ENCODE peak calls at places on chromosomes 12 and 14, in nine cellular contexts. G is IMR-90, F is ovary, P is erythroblast, A is esophagus squamous epithelium, E is transverse colon, X is right lobe of liver, D is K562, B is HCT116. H is an unnamed sample.

GRCh38 chr14:54444003-54444402 is 2.8 kb upstream of the CNIH1 start:
- DNase-seq in G (no peak), F (no peak), P (no peak), A (no peak), E (no peak), X (no peak), D (no peak), B (no peak), H (no peak)

GRCh38 chr14:63421226-63421625 is 102.5 kb upstream of the GPHB5 start:
- DNase-seq in G (no peak), F (no peak), P (no peak), A (no peak), E (no peak), X (no peak), D (no peak), B (no peak), H (no peak)

GRCh38 chr12:121025442-121026226 is 9.3 kb upstream of the C12orf43 start:
- DNase-seq in G (no peak), F (no peak), P (no peak), A (no peak), E (peak), X (peak), D (no peak), B (no peak), H (peak)

GRCh38 chr14:68808696-68809095 is 15.8 kb upstream of the ZFP36L1 start:
- DNase-seq in G (no peak), F (peak), P (no peak), A (no peak), E (no peak), X (no peak), D (no peak), B (no peak), H (no peak)

GRCh38 chr12:4108803-4109345 is 164.7 kb upstream of the CCND2 start:
- DNase-seq in G (no peak), F (no peak), P (no peak), A (no peak), E (no peak), X (no peak), D (no peak), B (no peak), H (no peak)

GRCh38 chr12:56252649-56253048 is 5.5 kb downstream of the ANKRD52 start:
- DNase-seq in G (no peak), F (no peak), P (no peak), A (no peak), E (no peak), X (peak), D (no peak), B (no peak), H (no peak)

GRCh38 chr12:40829738-40830144 is 137.5 kb downstream of the CNTN1 start:
- DNase-seq in G (no peak), F (no peak), P (no peak), A (no peak), E (no peak), X (no peak), D (no peak), B (peak), H (no peak)

GRCh38 chr14:106820119-106820518 is 1293.7 kb downstream of the TMEM121 start:
- DNase-seq in G (no peak), F (no peak), P (no peak), A (no peak), E (no peak), X (no peak), D (no peak), B (no peak), H (no peak)

GRCh38 chr14:34933301-34933700 is 49.5 kb upstream of the SRP54 start:
- DNase-seq in G (no peak), F (no peak), P (no peak), A (no peak), E (no peak), X (no peak), D (no peak), B (no peak), H (no peak)

GRCh38 chr12:99658950-99659349 is 11.4 kb downstream of the GARIN6 start:
- DNase-seq in G (no peak), F (no peak), P (peak), A (no peak), E (no peak), X (no peak), D (no peak), B (peak), H (no peak)

GRCh38 chr12:124555168-124555928 is 12.1 kb downstream of the NCOR2 start:
- DNase-seq in G (no peak), F (no peak), P (no peak), A (no peak), E (no peak), X (no peak), D (no peak), B (no peak), H (no peak)

GRCh38 chr14:56333361-56334279 is 215.4 kb downstream of the PELI2 start:
- DNase-seq in G (peak), F (no peak), P (no peak), A (no peak), E (no peak), X (no peak), D (no peak), B (no peak), H (no peak)

GRCh38 chr14:34930591-34931069 is 52.2 kb upstream of the SRP54 start:
- DNase-seq in G (no peak), F (no peak), P (no peak), A (no peak), E (no peak), X (no peak), D (no peak), B (no peak), H (no peak)

GRCh38 chr14:94462763-94463572 is 10.4 kb upstream of the SERPINA11 start:
- DNase-seq in G (no peak), F (no peak), P (no peak), A (no peak), E (no peak), X (peak), D (no peak), B (no peak), H (no peak)

GRCh38 chr12:53726342-53726741 is 910 bp downstream of the CALCOCO1 start:
- DNase-seq in G (no peak), F (no peak), P (peak), A (no peak), E (no peak), X (no peak), D (peak), B (no peak), H (no peak)

GRCh38 chr14:24059841-24060388 is 8.1 kb downstream of the CARMIL3 start:
- DNase-seq in G (no peak), F (no peak), P (no peak), A (no peak), E (no peak), X (no peak), D (no peak), B (no peak), H (no peak)

GRCh38 chr12:69024413-69024812 is 91.4 kb upstream of the CPM start:
- DNase-seq in G (no peak), F (no peak), P (no peak), A (no peak), E (peak), X (peak), D (no peak), B (peak), H (peak)

GRCh38 chr12:111390894-111391293 is 14.8 kb upstream of the SH2B3 start:
- DNase-seq in G (no peak), F (no peak), P (no peak), A (no peak), E (no peak), X (no peak), D (no peak), B (no peak), H (no peak)

GRCh38 chr12:64631197-64631596 is 20.9 kb downstream of the RASSF3 start:
- DNase-seq in G (no peak), F (no peak), P (no peak), A (no peak), E (no peak), X (no peak), D (no peak), B (no peak), H (no peak)

GRCh38 chr12:125314051-125314882 is 249.0 kb downstream of the AACS start:
- DNase-seq in G (no peak), F (no peak), P (no peak), A (no peak), E (no peak), X (no peak), D (no peak), B (no peak), H (no peak)

GRCh38 chr14:102964152-102964730 is 41.8 kb downstream of the AMN start:
- DNase-seq in G (no peak), F (no peak), P (no peak), A (no peak), E (no peak), X (no peak), D (no peak), B (no peak), H (no peak)

GRCh38 chr12:117111386-117112267 is 12.4 kb upstream of the TESC start:
- DNase-seq in G (no peak), F (no peak), P (peak), A (no peak), E (no peak), X (no peak), D (peak), B (no peak), H (no peak)

GRCh38 chr12:57628280-57629191 is 4.5 kb downstream of the B4GALNT1 start:
- DNase-seq in G (no peak), F (no peak), P (no peak), A (no peak), E (no peak), X (no peak), D (no peak), B (no peak), H (no peak)

GRCh38 chr14:91753501-91754128 is 21.7 kb upstream of the CATSPERB start:
- DNase-seq in G (no peak), F (no peak), P (no peak), A (no peak), E (no peak), X (no peak), D (no peak), B (no peak), H (no peak)

GRCh38 chr12:27176765-27177164 is 67.3 kb upstream of the STK38L start:
- DNase-seq in G (peak), F (no peak), P (no peak), A (no peak), E (no peak), X (no peak), D (no peak), B (no peak), H (no peak)

GRCh38 chr12:131363841-131364425 is 347.0 kb upstream of the SFSWAP start:
- DNase-seq in G (no peak), F (no peak), P (no peak), A (no peak), E (no peak), X (no peak), D (peak), B (no peak), H (no peak)

GRCh38 chr14:83548061-83548839 is 1981.7 kb upstream of the FLRT2 start:
- DNase-seq in G (peak), F (no peak), P (no peak), A (no peak), E (no peak), X (no peak), D (no peak), B (no peak), H (no peak)

GRCh38 chr12:21774358-21775129 is at the start of gene KCNJ8:
- DNase-seq in G (peak), F (peak), P (no peak), A (no peak), E (peak), X (peak), D (peak), B (no peak), H (peak)

GRCh38 chr12:123064885-123065619 is 84.6 kb downstream of the ARL6IP4 start:
- DNase-seq in G (no peak), F (no peak), P (no peak), A (no peak), E (no peak), X (no peak), D (no peak), B (no peak), H (no peak)

GRCh38 chr12:93317227-93317626 is 60.5 kb upstream of the NUDT4 start:
- DNase-seq in G (no peak), F (no peak), P (peak), A (no peak), E (peak), X (no peak), D (no peak), B (no peak), H (no peak)

GRCh38 chr12:30197392-30198047 is 413.8 kb upstream of the TMTC1 start:
- DNase-seq in G (peak), F (no peak), P (no peak), A (no peak), E (no peak), X (no peak), D (no peak), B (no peak), H (no peak)

GRCh38 chr12:109093022-109093918 is at the start of gene ALKBH2:
- DNase-seq in G (peak), F (peak), P (peak), A (peak), E (peak), X (peak), D (peak), B (peak), H (peak)
- TF ChIP-seq POLR2A in G (peak), F (peak), P (peak), A (no peak), E (peak), X (peak), D (peak), B (peak), H (no peak)

GRCh38 chr14:99752486-99753121 is 40.6 kb upstream of the EML1 start:
- DNase-seq in G (peak), F (no peak), P (no peak), A (no peak), E (no peak), X (peak), D (no peak), B (no peak), H (no peak)
- TF ChIP-seq POLR2A in G (no peak), F (no peak), P (no peak), A (no peak), E (no peak), X (no peak), D (no peak), B (no peak), H (no peak)

DNA sequence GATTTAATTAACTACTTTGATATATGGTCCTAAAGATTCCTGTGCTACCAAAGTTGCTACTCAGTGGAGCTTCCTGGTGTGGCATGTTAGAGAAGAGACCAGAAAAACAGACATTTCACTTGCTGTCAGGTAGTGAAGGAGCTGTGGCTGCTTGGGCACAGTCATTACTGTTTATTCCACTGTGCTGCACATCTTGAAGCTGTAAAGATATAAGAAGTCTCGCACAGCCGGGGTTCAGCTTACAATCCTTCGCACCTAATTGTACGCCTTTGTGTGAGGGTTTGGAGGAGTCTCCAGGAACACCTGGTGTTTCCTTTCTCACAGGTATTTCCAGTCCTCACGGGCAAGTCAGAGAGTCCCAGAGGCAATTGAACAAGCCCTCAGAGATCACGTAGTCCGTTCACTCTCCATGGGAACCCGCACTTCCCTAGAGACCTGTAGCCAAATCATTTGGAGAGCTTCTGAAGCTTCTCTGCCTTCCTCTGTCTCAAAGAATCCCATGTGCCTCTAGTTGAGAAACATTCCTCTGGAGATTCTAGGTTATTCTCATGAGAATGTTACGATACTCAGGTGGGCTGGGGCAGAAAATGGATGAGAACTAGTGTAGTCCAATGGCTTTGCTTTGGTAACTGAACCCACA is 4.1 kb downstream of the EVL start:
- DNase-seq in G (no peak), F (no peak), P (peak), A (no peak), E (no peak), X (no peak), D (no peak), B (no peak), H (no peak)
- TF ChIP-seq POLR2A in G (no peak), F (no peak), P (no peak), A (no peak), E (no peak), X (no peak), D (no peak), B (no peak), H (no peak)

GRCh38 chr14:77641534-77642341 is 25.3 kb upstream of the SPTLC2 start:
- DNase-seq in G (peak), F (peak), P (peak), A (no peak), E (peak), X (peak), D (no peak), B (no peak), H (peak)
- TF ChIP-seq POLR2A in G (no peak), F (no peak), P (peak), A (no peak), E (peak), X (no peak), D (no peak), B (no peak), H (no peak)

GRCh38 chr14:58297762-58298476 is 436 bp upstream of the ARID4A start:
- DNase-seq in G (peak), F (peak), P (peak), A (peak), E (peak), X (peak), D (peak), B (peak), H (peak)
- TF ChIP-seq POLR2A in G (peak), F (peak), P (peak), A (peak), E (peak), X (peak), D (peak), B (peak), H (peak)

GRCh38 chr14:21267431-21267845 is 1.8 kb downstream of the HNRNPC start:
- DNase-seq in G (no peak), F (no peak), P (peak), A (no peak), E (no peak), X (no peak), D (no peak), B (no peak), H (no peak)

GRCh38 chr14:21268612-21269251 is 510 bp downstream of the HNRNPC start:
- DNase-seq in G (peak), F (peak), P (peak), A (no peak), E (peak), X (no peak), D (peak), B (peak), H (peak)

GRCh38 chr14:21264025-21264801 is 5.0 kb downstream of the HNRNPC start:
- DNase-seq in G (peak), F (no peak), P (peak), A (no peak), E (no peak), X (no peak), D (no peak), B (no peak), H (no peak)

GRCh38 chr14:21269252-21270046 is at the start of gene HNRNPC:
- DNase-seq in G (peak), F (peak), P (peak), A (peak), E (peak), X (peak), D (peak), B (peak), H (peak)

GRCh38 chr14:21267886-21268611 is 1.2 kb downstream of the HNRNPC start:
- DNase-seq in G (peak), F (no peak), P (peak), A (no peak), E (no peak), X (no peak), D (no peak), B (no peak), H (no peak)
- TF ChIP-seq POLR2A in G (no peak), F (no peak), P (peak), A (no peak), E (no peak), X (no peak), D (no peak), B (no peak), H (no peak)

GRCh38 chr12:19681007-19681406 is 241.7 kb downstream of the AEBP2 start:
- DNase-seq in G (no peak), F (no peak), P (no peak), A (no peak), E (no peak), X (no peak), D (no peak), B (no peak), H (no peak)

GRCh38 chr12:19688489-19688888 is 249.2 kb downstream of the AEBP2 start:
- DNase-seq in G (peak), F (no peak), P (no peak), A (no peak), E (no peak), X (no peak), D (no peak), B (no peak), H (no peak)

GRCh38 chr12:19689226-19689625 is 249.9 kb downstream of the AEBP2 start:
- DNase-seq in G (no peak), F (no peak), P (no peak), A (no peak), E (no peak), X (no peak), D (no peak), B (no peak), H (no peak)

GRCh38 chr12:19683178-19683927 is 244.1 kb downstream of the AEBP2 start:
- DNase-seq in G (peak), F (no peak), P (no peak), A (no peak), E (no peak), X (no peak), D (no peak), B (no peak), H (no peak)
- TF ChIP-seq POLR2A in G (no peak), F (no peak), P (no peak), A (no peak), E (no peak), X (no peak), D (no peak), B (no peak), H (no peak)

GRCh38 chr12:75509621-75510020 is 1.8 kb downstream of the KRR1 start:
- DNase-seq in G (no peak), F (no peak), P (no peak), A (no peak), E (no peak), X (no peak), D (no peak), B (no peak), H (no peak)

GRCh38 chr12:75508159-75508558 is 3.2 kb downstream of the KRR1 start:
- DNase-seq in G (no peak), F (no peak), P (no peak), A (no peak), E (no peak), X (no peak), D (no peak), B (no peak), H (no peak)

GRCh38 chr12:75505706-75506312 is 5.6 kb downstream of the KRR1 start:
- DNase-seq in G (peak), F (no peak), P (peak), A (no peak), E (no peak), X (no peak), D (no peak), B (no peak), H (no peak)

GRCh38 chr12:75511116-75512048 is at the start of gene KRR1:
- DNase-seq in G (peak), F (peak), P (peak), A (peak), E (peak), X (peak), D (peak), B (peak), H (peak)
- TF ChIP-seq POLR2A in G (peak), F (no peak), P (peak), A (peak), E (peak), X (peak), D (peak), B (peak), H (no peak)

GRCh38 chr12:6334359-6334758 is 7.5 kb downstream of the TNFRSF1A start:
- DNase-seq in G (no peak), F (no peak), P (no peak), A (no peak), E (no peak), X (no peak), D (no peak), B (no peak), H (no peak)

GRCh38 chr12:6333566-6333965 is 8.3 kb downstream of the TNFRSF1A start:
- DNase-seq in G (peak), F (no peak), P (no peak), A (no peak), E (no peak), X (no peak), D (no peak), B (no peak), H (no peak)

GRCh38 chr12:6336079-6336858 is 5.6 kb downstream of the TNFRSF1A start:
- DNase-seq in G (peak), F (peak), P (peak), A (peak), E (peak), X (peak), D (peak), B (peak), H (peak)

GRCh38 chr12:6335451-6336078 is 6.3 kb downstream of the TNFRSF1A start:
- DNase-seq in G (peak), F (peak), P (peak), A (no peak), E (peak), X (peak), D (peak), B (no peak), H (peak)

DNA sequence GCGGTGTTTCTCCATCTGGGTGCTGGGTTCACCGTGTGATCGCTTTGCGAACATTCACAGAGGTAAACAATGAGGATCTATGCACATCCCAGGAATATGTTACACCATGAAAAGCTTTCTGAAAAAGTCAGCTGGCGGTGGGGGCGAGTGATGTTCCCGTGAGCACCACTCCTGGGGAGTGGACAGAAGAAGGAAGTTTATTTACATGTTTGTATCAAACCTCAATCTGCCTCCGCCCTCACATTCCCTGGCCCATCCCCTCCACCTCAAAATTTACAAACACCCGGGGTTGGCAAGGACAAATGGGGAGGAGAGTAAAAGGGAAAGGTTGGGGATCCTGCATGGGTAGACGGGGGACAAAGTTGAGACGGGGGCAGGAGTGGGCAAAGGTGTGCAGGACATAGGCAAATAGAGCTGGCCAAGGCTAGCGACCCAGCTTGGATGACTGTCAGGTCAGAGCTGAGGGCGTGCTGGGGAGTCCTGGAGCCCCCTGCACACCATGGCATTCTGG is 6.9 kb downstream of the TNFRSF1A start:
- DNase-seq in G (peak), F (no peak), P (no peak), A (no peak), E (peak), X (peak), D (no peak), B (no peak), H (peak)
- TF ChIP-seq POLR2A in G (no peak), F (no peak), P (no peak), A (no peak), E (no peak), X (no peak), D (no peak), B (no peak), H (no peak)

GRCh38 chr12:49055978-49056754 is 4.4 kb downstream of the KMT2D start:
- DNase-seq in G (peak), F (peak), P (peak), A (peak), E (peak), X (no peak), D (peak), B (peak), H (peak)
- TF ChIP-seq POLR2A in G (no peak), F (no peak), P (no peak), A (no peak), E (no peak), X (no peak), D (no peak), B (no peak), H (no peak)

H was measured in stomach.